ENCODE peak calls at places on chromosome 14, in nine cellular contexts. C is mucosa of descending colon, T is aorta, J is retinal pigment epithelial cell, X is thyroid gland, F is fibroblast of the aortic adventitia, Y is brain microvascular endothelial cell, L is cardiac fibroblast, W is tibial nerve. P is an unnamed sample.

GRCh38 chr14:87113286-87113685 is 879.7 kb downstream of the GALC start:
- DNase-seq in T (no peak), X (no peak), Y (no peak), J (no peak), L (no peak), W (no peak), C (no peak), F (no peak), P (no peak)

GRCh38 chr14:65433646-65434045 is 21.1 kb downstream of the FUT8 start:
- DNase-seq in C (no peak), W (no peak), T (no peak), L (no peak), F (no peak), Y (no peak), J (no peak), X (no peak), P (no peak)

GRCh38 chr14:96660135-96660534 is 137.0 kb upstream of the VRK1 start:
- DNase-seq in J (no peak), C (no peak), F (no peak), W (no peak), X (no peak), T (no peak), L (no peak), Y (no peak), P (no peak)

GRCh38 chr14:42110167-42110566 is 503.5 kb downstream of the LRFN5 start:
- DNase-seq in Y (peak; percentile 47), J (no peak), C (no peak), T (no peak), X (no peak), F (peak; percentile 71), W (no peak), L (peak; percentile 76), P (peak; percentile 62)

GRCh38 chr14:87153901-87154300 is 839.1 kb downstream of the GALC start:
- DNase-seq in J (no peak), Y (no peak), T (no peak), X (no peak), F (no peak), W (no peak), L (no peak), C (no peak), P (no peak)

GRCh38 chr14:72169521-72169920 is 237.3 kb downstream of the RGS6 start:
- DNase-seq in T (no peak), J (no peak), X (no peak), W (no peak), Y (peak; percentile 0), F (no peak), C (no peak), L (no peak), P (no peak)

GRCh38 chr14:86646688-86647687 is 1117.0 kb downstream of the FLRT2 start:
- DNase-seq in Y (no peak), T (no peak), J (peak; percentile 58), X (no peak), L (peak; percentile 44), C (no peak), W (no peak), F (peak; percentile 3), P (peak; percentile 55)

GRCh38 chr14:67557118-67557517 is 24.0 kb downstream of the PLEKHH1 start:
- DNase-seq in W (no peak), L (peak; percentile 19), T (no peak), Y (no peak), F (no peak), J (no peak), X (no peak), C (no peak), P (peak; percentile 58)

GRCh38 chr14:23045419-23046357 is 3.7 kb downstream of the PSMB11 start:
- DNase-seq in X (no peak), Y (no peak), T (no peak), W (no peak), L (no peak), F (peak; percentile 10), J (no peak), C (no peak), P (no peak)

GRCh38 chr14:94364964-94365363 is 23.4 kb downstream of the SERPINA1 start:
- DNase-seq in F (no peak), T (no peak), C (no peak), L (no peak), W (no peak), Y (no peak), J (no peak), X (no peak), P (no peak)

GRCh38 chr14:95524706-95525512 is 8.5 kb upstream of the SYNE3 start:
- DNase-seq in J (no peak), Y (no peak), X (no peak), F (no peak), L (no peak), T (no peak), C (no peak), W (no peak), P (peak; percentile 66)

GRCh38 chr14:95522116-95522515 is 5.7 kb upstream of the SYNE3 start:
- DNase-seq in W (no peak), Y (no peak), C (no peak), J (no peak), X (no peak), L (no peak), T (no peak), F (no peak), P (no peak)

GRCh38 chr14:95522556-95522955 is 6.1 kb upstream of the SYNE3 start:
- DNase-seq in X (no peak), W (no peak), Y (no peak), J (no peak), C (no peak), F (no peak), L (no peak), T (no peak), P (no peak)

GRCh38 chr14:95523818-95524448 is 7.5 kb upstream of the SYNE3 start:
- DNase-seq in C (peak; percentile 76), Y (no peak), F (peak; percentile 87), J (no peak), L (peak; percentile 70), X (peak; percentile 71), W (no peak), T (no peak), P (peak; percentile 88)

GRCh38 chr14:95523051-95523817 is 6.8 kb upstream of the SYNE3 start:
- DNase-seq in J (no peak), T (no peak), X (peak; percentile 45), W (no peak), Y (no peak), C (no peak), L (peak; percentile 59), F (peak; percentile 58), P (peak; percentile 81)
- H3K4me3 ChIP-seq in J (no peak overlapping the region), T (no peak overlapping the region), X (no peak overlapping the region), W (no peak overlapping the region), Y (peak overlapping the region; percentile 6), C (no peak overlapping the region), L (peak overlapping the region; percentile 30), F (no peak overlapping the region), P (peak overlapping the region; percentile 38)

GRCh38 chr14:60346706-60347105 is 97.7 kb downstream of the PPM1A start:
- DNase-seq in X (no peak), T (no peak), J (no peak), L (peak; percentile 11), W (no peak), F (no peak), Y (no peak), C (no peak), P (peak; percentile 12)

GRCh38 chr14:60353410-60353809 is 104.4 kb downstream of the PPM1A start:
- DNase-seq in J (no peak), X (no peak), Y (no peak), F (no peak), T (no peak), C (no peak), L (no peak), W (no peak), P (no peak)

GRCh38 chr14:60350366-60350720 is 101.3 kb downstream of the PPM1A start:
- DNase-seq in F (peak; percentile 40), W (no peak), Y (no peak), X (no peak), L (peak; percentile 9), C (no peak), T (no peak), J (no peak), P (peak; percentile 2)

GRCh38 chr14:60348211-60348610 is 99.2 kb downstream of the PPM1A start:
- DNase-seq in W (no peak), X (no peak), L (no peak), F (no peak), Y (no peak), J (no peak), C (no peak), T (no peak), P (no peak)

DNA sequence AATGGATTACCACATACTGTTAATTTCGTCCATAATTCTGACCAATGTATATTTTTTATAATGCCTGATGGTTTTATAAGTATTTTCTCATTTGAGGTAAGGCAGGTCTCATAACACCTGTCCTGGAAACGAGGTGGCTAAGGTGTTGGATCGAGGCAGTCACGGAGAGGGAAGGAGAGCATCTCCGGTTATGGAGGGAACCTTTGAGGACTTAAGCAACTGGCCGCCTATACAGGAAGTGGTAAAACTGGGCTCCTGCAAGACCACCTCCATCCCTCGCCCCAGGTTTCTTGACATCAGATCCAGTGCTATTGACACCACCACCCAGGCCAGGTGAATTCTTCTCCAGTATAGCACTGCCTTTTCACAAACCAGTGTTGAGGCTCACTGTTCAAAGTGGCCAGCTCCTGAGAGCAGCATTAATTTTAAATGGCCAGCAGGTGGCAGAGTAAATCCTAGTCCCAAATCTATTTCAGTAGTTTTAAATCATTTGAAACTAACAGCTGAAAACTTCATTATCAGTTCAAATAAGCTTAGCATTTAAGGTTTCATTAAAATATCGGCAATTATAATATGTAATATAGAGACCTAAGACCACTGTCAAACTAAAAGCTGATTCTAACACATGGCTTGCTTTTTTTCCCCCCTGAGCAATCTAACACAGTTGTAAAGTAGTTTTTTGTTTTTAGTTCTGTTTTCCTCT is 100.8 kb downstream of the PPM1A start:
- DNase-seq in J (no peak), X (peak; percentile 13), Y (peak; percentile 39), W (no peak), F (peak; percentile 80), C (no peak), T (no peak), L (peak; percentile 67), P (peak; percentile 81)
- H3K4me3 ChIP-seq in J (no peak overlapping the region), X (no peak overlapping the region), Y (no peak overlapping the region), W (no peak overlapping the region), F (no peak overlapping the region), C (no peak overlapping the region), T (no peak overlapping the region), L (no peak overlapping the region), P (no peak overlapping the region)

DNA sequence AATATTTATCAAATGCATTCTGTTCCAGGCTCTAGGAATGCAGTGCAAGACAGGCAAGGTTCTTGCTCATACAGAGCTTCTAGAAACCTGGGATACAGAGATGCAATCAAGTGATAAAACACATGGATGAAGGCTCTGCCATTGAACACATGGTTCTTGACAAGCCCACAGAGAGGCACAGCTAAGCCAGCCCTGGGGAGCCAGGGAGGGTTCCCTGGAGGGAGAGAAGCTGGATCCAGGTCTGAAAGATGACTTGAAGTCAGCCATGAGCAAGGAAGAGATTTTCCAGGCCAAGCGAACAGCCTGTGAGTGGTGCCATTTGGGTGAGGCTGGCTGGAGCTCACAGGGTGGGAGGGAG is 66.2 kb downstream of the IRF2BPL start:
- DNase-seq in C (peak; percentile 53), Y (peak; percentile 24), W (no peak), F (no peak), L (no peak), T (no peak), X (no peak), J (no peak), P (no peak)
- H3K4me3 ChIP-seq in C (no peak overlapping the region), Y (peak overlapping the region; percentile 16), W (peak overlapping the region; percentile 37), F (peak overlapping the region; percentile 52), L (peak overlapping the region; percentile 35), T (peak overlapping the region; percentile 28), X (peak overlapping the region; percentile 19), J (no peak overlapping the region), P (peak overlapping the region; percentile 20)

DNA sequence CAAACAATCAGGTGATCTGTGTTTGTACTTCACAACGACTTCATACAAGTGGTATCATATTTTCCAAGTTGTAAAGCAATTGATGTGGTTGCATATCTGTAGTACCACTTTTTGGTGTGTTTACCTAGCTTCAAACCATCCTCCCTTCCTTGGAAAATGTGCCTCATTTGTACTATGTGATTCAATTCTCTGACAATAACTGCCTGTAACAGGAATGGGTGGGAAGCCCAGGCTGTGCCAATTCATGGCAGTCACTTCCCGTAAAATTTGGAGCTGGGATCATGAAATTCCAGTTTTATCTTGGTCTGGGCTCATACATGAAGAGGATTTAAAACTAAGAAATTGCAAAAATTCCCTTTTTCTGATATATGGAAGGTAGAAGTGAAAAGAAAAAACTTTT is 250.1 kb downstream of the DIO2 start:
- DNase-seq in C (no peak), J (no peak), T (no peak), L (no peak), W (no peak), X (no peak), Y (no peak), F (peak; percentile 73), P (no peak)
- H3K4me3 ChIP-seq in C (no peak overlapping the region), J (no peak overlapping the region), T (no peak overlapping the region), L (no peak overlapping the region), W (no peak overlapping the region), X (no peak overlapping the region), Y (no peak overlapping the region), F (no peak overlapping the region), P (no peak overlapping the region)